ENCODE peak calls at places on chromosomes 11 and 22, in six cellular contexts. One of them, this sample, is unnamed.

GRCh38 chr11:90908074-90908473 is 685.2 kb upstream of the CHORDC1 start:
- DNase-seq in GM23338: peak; percentile 9
- DNase-seq in HCT116: no peak
- DNase-seq in stomach: no peak
- DNase-seq in spleen: no peak
- DNase-seq in lower leg skin: no peak
- DNase-seq in this sample: no peak

GRCh38 chr22:18035740-18036139 is 11.4 kb upstream of the MICAL3 start:
- DNase-seq in stomach: peak; percentile 36
- DNase-seq in HCT116: peak; percentile 35
- DNase-seq in spleen: peak; percentile 49
- DNase-seq in GM23338: peak; percentile 26
- DNase-seq in lower leg skin: no peak
- DNase-seq in this sample: no peak

GRCh38 chr22:36762687-36763260 is 13.1 kb downstream of the IFT27 start:
- DNase-seq in HCT116: no peak
- DNase-seq in spleen: peak; percentile 43
- DNase-seq in lower leg skin: peak; percentile 82
- DNase-seq in stomach: no peak
- DNase-seq in GM23338: no peak
- DNase-seq in this sample: no peak

GRCh38 chr11:79486239-79486984 is 45.6 kb upstream of the TENM4 start:
- DNase-seq in stomach: no peak
- DNase-seq in lower leg skin: no peak
- DNase-seq in spleen: no peak
- DNase-seq in HCT116: no peak
- DNase-seq in GM23338: peak; percentile 34
- DNase-seq in this sample: no peak

GRCh38 chr11:13434247-13435205 is 28.5 kb downstream of the BTBD10 start:
- DNase-seq in stomach: no peak
- DNase-seq in spleen: no peak
- DNase-seq in GM23338: peak; percentile 73
- DNase-seq in lower leg skin: no peak
- DNase-seq in HCT116: no peak
- DNase-seq in this sample: peak; percentile 90

GRCh38 chr11:45252134-45252856 is 33.8 kb downstream of the SYT13 start:
- DNase-seq in HCT116: peak; percentile 75
- DNase-seq in stomach: peak; percentile 80
- DNase-seq in GM23338: peak; percentile 89
- DNase-seq in lower leg skin: no peak
- DNase-seq in spleen: no peak
- DNase-seq in this sample: no peak

GRCh38 chr11:86740628-86741488 is 59.5 kb upstream of the PRSS23 start:
- DNase-seq in lower leg skin: no peak
- DNase-seq in HCT116: peak; percentile 89
- DNase-seq in spleen: no peak
- DNase-seq in GM23338: peak; percentile 66
- DNase-seq in stomach: no peak
- DNase-seq in this sample: peak; percentile 97

GRCh38 chr22:23655891-23656475 is 23.9 kb upstream of the DRICH1 start:
- DNase-seq in stomach: no peak
- DNase-seq in spleen: peak; percentile 48
- DNase-seq in lower leg skin: no peak
- DNase-seq in HCT116: no peak
- DNase-seq in GM23338: no peak
- DNase-seq in this sample: no peak

GRCh38 chr22:49853981-49854791 is 542 bp downstream of the ZBED4 start:
- DNase-seq in stomach: no peak
- DNase-seq in spleen: peak; percentile 91
- DNase-seq in GM23338: peak; percentile 57
- DNase-seq in lower leg skin: peak; percentile 88
- DNase-seq in HCT116: no peak
- DNase-seq in this sample: no peak

GRCh38 chr11:69107413-69107812 is 48.3 kb upstream of the SMIM38 start:
- DNase-seq in lower leg skin: no peak
- DNase-seq in stomach: no peak
- DNase-seq in spleen: no peak
- DNase-seq in HCT116: no peak
- DNase-seq in GM23338: no peak
- DNase-seq in this sample: no peak

GRCh38 chr22:23684561-23685031 is 6.2 kb upstream of the RGL4 start:
- DNase-seq in GM23338: no peak
- DNase-seq in HCT116: no peak
- DNase-seq in spleen: no peak
- DNase-seq in lower leg skin: no peak
- DNase-seq in stomach: peak; percentile 17
- DNase-seq in this sample: no peak

GRCh38 chr11:132631956-132632355 is 900.3 kb downstream of the OPCML start:
- DNase-seq in HCT116: no peak
- DNase-seq in stomach: no peak
- DNase-seq in spleen: no peak
- DNase-seq in lower leg skin: no peak
- DNase-seq in GM23338: no peak
- DNase-seq in this sample: no peak

GRCh38 chr22:39995346-39996252 is 845 bp downstream of the FAM83F start:
- DNase-seq in spleen: no peak
- DNase-seq in stomach: peak; percentile 51
- DNase-seq in lower leg skin: no peak
- DNase-seq in GM23338: no peak
- DNase-seq in HCT116: no peak
- DNase-seq in this sample: no peak

GRCh38 chr11:72625746-72626636 is 48.2 kb downstream of the PDE2A start:
- DNase-seq in HCT116: no peak
- DNase-seq in GM23338: peak; percentile 38
- DNase-seq in spleen: peak; percentile 83
- DNase-seq in stomach: peak; percentile 68
- DNase-seq in lower leg skin: peak; percentile 90
- DNase-seq in this sample: no peak

GRCh38 chr11:68333176-68333575 is 20.8 kb downstream of the LRP5 start:
- DNase-seq in spleen: no peak
- DNase-seq in GM23338: no peak
- DNase-seq in lower leg skin: no peak
- DNase-seq in HCT116: no peak
- DNase-seq in stomach: no peak
- DNase-seq in this sample: no peak

GRCh38 chr22:45206233-45206632 is 34.5 kb downstream of the KIAA0930 start:
- DNase-seq in GM23338: no peak
- DNase-seq in spleen: peak; percentile 14
- DNase-seq in lower leg skin: no peak
- DNase-seq in stomach: no peak
- DNase-seq in HCT116: no peak
- DNase-seq in this sample: no peak

GRCh38 chr11:44711772-44712608 is 14.8 kb upstream of the TSPAN18 start:
- DNase-seq in GM23338: peak; percentile 34
- DNase-seq in HCT116: no peak
- DNase-seq in spleen: no peak
- DNase-seq in lower leg skin: no peak
- DNase-seq in stomach: no peak
- DNase-seq in this sample: no peak

DNA sequence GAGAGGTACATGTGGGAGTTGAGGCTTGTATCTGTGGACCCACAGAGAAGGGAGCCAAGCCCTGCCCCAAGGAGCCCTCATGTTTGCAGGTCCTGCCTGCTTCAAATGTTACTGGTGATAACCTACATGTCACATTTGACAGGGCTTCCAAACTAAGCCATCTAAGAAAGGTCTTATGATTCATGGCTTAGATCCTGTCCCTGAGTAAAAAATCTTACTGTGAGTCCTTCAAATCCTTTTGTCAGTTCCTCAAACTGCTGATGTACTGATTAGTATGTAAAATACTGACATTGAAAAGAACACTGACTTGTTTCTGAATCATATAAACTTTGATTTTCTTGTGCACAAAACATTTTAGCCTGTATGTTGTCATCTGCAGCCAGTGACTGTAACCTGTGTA is 1.0 kb upstream of the PANX1 start:
- DNase-seq in HCT116: no peak
- DNase-seq in GM23338: no peak
- DNase-seq in lower leg skin: no peak
- DNase-seq in spleen: no peak
- DNase-seq in stomach: no peak
- DNase-seq in this sample: no peak
- H3K4me3 ChIP-seq in HCT116: peak overlapping the region; percentile 60
- H3K4me3 ChIP-seq in GM23338: peak overlapping the region; percentile 91
- H3K4me3 ChIP-seq in lower leg skin: no peak overlapping the region
- H3K4me3 ChIP-seq in spleen: peak overlapping the region; percentile 90
- H3K4me3 ChIP-seq in stomach: peak overlapping the region; percentile 89
- H3K4me3 ChIP-seq in this sample: peak overlapping the region; percentile 72

GRCh38 chr11:123558536-123559315 is 95.7 kb downstream of the SCN3B start:
- DNase-seq in HCT116: no peak
- DNase-seq in stomach: no peak
- DNase-seq in GM23338: no peak
- DNase-seq in spleen: no peak
- DNase-seq in lower leg skin: no peak
- DNase-seq in this sample: no peak

GRCh38 chr11:123562166-123562565 is 92.3 kb downstream of the SCN3B start:
- DNase-seq in stomach: peak; percentile 67
- DNase-seq in HCT116: no peak
- DNase-seq in spleen: no peak
- DNase-seq in GM23338: no peak
- DNase-seq in lower leg skin: no peak
- DNase-seq in this sample: no peak

GRCh38 chr11:123560001-123560400 is 94.4 kb downstream of the SCN3B start:
- DNase-seq in spleen: no peak
- DNase-seq in lower leg skin: no peak
- DNase-seq in GM23338: peak; percentile 62
- DNase-seq in stomach: peak; percentile 46
- DNase-seq in HCT116: no peak
- DNase-seq in this sample: no peak

GRCh38 chr11:123561046-123561781 is 93.2 kb downstream of the SCN3B start:
- DNase-seq in lower leg skin: no peak
- DNase-seq in spleen: no peak
- DNase-seq in stomach: peak; percentile 49
- DNase-seq in GM23338: peak; percentile 65
- DNase-seq in HCT116: no peak
- DNase-seq in this sample: no peak

GRCh38 chr11:123559418-123559817 is 95.0 kb downstream of the SCN3B start:
- DNase-seq in stomach: no peak
- DNase-seq in GM23338: no peak
- DNase-seq in lower leg skin: no peak
- DNase-seq in HCT116: no peak
- DNase-seq in spleen: no peak
- DNase-seq in this sample: no peak
- TF ChIP-seq CTCF in stomach: no peak
- TF ChIP-seq CTCF in GM23338: peak; percentile 34
- TF ChIP-seq CTCF in lower leg skin: no peak
- TF ChIP-seq CTCF in HCT116: no peak
- TF ChIP-seq CTCF in spleen: no peak
- TF ChIP-seq CTCF in this sample: peak; percentile 4

GRCh38 chr22:11627436-11627797 is 3900.6 kb upstream of the OR11H1 start:
- DNase-seq in HCT116: no peak
- DNase-seq in stomach: no peak
- DNase-seq in GM23338: no peak
- DNase-seq in spleen: peak; percentile 80
- DNase-seq in lower leg skin: no peak
- DNase-seq in this sample: no peak

GRCh38 chr22:11628651-11629511 is 3899.1 kb upstream of the OR11H1 start:
- DNase-seq in lower leg skin: no peak
- DNase-seq in spleen: peak; percentile 79
- DNase-seq in stomach: no peak
- DNase-seq in HCT116: no peak
- DNase-seq in GM23338: no peak
- DNase-seq in this sample: no peak

GRCh38 chr22:11627798-11628650 is 3900.0 kb upstream of the OR11H1 start:
- DNase-seq in spleen: peak; percentile 77
- DNase-seq in lower leg skin: no peak
- DNase-seq in HCT116: no peak
- DNase-seq in GM23338: no peak
- DNase-seq in stomach: no peak
- DNase-seq in this sample: no peak

GRCh38 chr22:11629661-11630385 is 3898.2 kb upstream of the OR11H1 start:
- DNase-seq in HCT116: no peak
- DNase-seq in GM23338: no peak
- DNase-seq in stomach: no peak
- DNase-seq in spleen: peak; percentile 72
- DNase-seq in lower leg skin: no peak
- DNase-seq in this sample: no peak

GRCh38 chr22:11626422-11626773 is 3901.6 kb upstream of the OR11H1 start:
- DNase-seq in stomach: no peak
- DNase-seq in HCT116: no peak
- DNase-seq in GM23338: no peak
- DNase-seq in lower leg skin: no peak
- DNase-seq in spleen: peak; percentile 63
- DNase-seq in this sample: no peak
- H3K4me3 ChIP-seq in stomach: no peak overlapping the region
- H3K4me3 ChIP-seq in HCT116: no peak overlapping the region
- H3K4me3 ChIP-seq in GM23338: no peak overlapping the region
- H3K4me3 ChIP-seq in lower leg skin: no peak overlapping the region
- H3K4me3 ChIP-seq in spleen: no peak overlapping the region
- H3K4me3 ChIP-seq in this sample: no peak overlapping the region

GRCh38 chr11:894575-895201 is 15.9 kb downstream of the CHID1 start:
- DNase-seq in lower leg skin: no peak
- DNase-seq in spleen: no peak
- DNase-seq in stomach: no peak
- DNase-seq in GM23338: peak; percentile 52
- DNase-seq in HCT116: no peak
- DNase-seq in this sample: no peak
- TF ChIP-seq CTCF in lower leg skin: no peak
- TF ChIP-seq CTCF in spleen: no peak
- TF ChIP-seq CTCF in stomach: no peak
- TF ChIP-seq CTCF in GM23338: peak; percentile 36
- TF ChIP-seq CTCF in HCT116: peak; percentile 23
- TF ChIP-seq CTCF in this sample: peak; percentile 18

DNA sequence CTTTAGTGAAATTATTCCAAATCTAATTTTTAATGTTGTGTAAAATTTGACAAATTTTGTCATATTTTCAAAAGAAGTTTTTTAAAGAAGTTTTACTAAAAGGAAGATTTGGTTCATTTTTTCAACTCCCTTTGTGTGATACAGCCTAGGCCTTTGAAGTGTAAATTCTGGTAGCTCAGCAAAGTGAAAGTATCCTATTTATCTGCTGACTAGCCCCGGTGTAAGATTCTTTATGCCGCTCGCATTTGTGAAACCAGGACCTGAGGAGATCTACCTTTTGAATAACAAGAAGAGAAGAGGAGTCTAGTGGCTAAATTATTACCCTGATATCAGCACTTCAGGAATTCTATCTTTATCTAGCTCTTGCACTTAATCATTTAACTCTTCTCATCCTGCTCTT is 177.4 kb downstream of the JRKL start:
- DNase-seq in HCT116: no peak
- DNase-seq in spleen: no peak
- DNase-seq in GM23338: peak; percentile 47
- DNase-seq in lower leg skin: no peak
- DNase-seq in stomach: no peak
- DNase-seq in this sample: no peak
- H3K4me3 ChIP-seq in HCT116: no peak overlapping the region
- H3K4me3 ChIP-seq in spleen: no peak overlapping the region
- H3K4me3 ChIP-seq in GM23338: peak overlapping the region; percentile 6
- H3K4me3 ChIP-seq in lower leg skin: no peak overlapping the region
- H3K4me3 ChIP-seq in stomach: peak overlapping the region; percentile 1
- H3K4me3 ChIP-seq in this sample: peak overlapping the region; percentile 25

DNA sequence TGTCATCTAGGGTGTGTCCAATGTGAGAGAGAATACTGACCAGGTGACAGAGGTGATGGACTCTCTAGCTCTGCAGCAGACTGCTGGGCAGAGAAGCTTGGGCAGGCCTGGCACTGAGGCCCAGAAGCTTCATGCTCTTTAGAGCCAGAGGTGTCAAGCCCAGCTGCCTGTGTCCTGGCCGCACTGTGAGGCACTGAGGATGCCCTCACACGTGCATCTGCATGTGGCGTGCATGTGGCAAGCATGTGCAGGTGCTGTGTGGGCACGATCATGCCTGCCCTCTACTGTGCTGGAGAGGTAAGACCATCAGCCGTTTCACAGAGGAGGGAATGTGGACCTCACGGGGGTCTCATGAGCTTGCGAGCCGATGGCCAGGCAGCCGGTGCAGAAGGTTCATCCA is 15.8 kb upstream of the TXNRD2 start:
- DNase-seq in stomach: no peak
- DNase-seq in lower leg skin: no peak
- DNase-seq in HCT116: no peak
- DNase-seq in spleen: peak; percentile 66
- DNase-seq in GM23338: no peak
- DNase-seq in this sample: no peak
- TF ChIP-seq CTCF in stomach: no peak
- TF ChIP-seq CTCF in lower leg skin: no peak
- TF ChIP-seq CTCF in HCT116: peak; percentile 22
- TF ChIP-seq CTCF in spleen: no peak
- TF ChIP-seq CTCF in GM23338: peak; percentile 10
- TF ChIP-seq CTCF in this sample: peak; percentile 9

This sample was measured in epithelial cell of proximal tubule.